ENCODE peak calls at places on chromosomes 2 and 18, in eight cellular contexts. Y is gastrocnemius medialis, P is prostate gland, X is PC-3, R is left lung, E is heart right ventricle, Q is transverse colon, H is ovary. A is an unnamed sample.
A peak's percentile ranks its signal among the peaks of the same experiment; 100 is the strongest.

GRCh38 chr2:170152421-170152820 is 25.5 kb upstream of the MYO3B start:
- DNase-seq in H (no peak), E (no peak), Q (no peak), P (no peak), R (no peak), Y (no peak), X (no peak), A (no peak)

GRCh38 chr2:163210430-163210918 is 371.9 kb upstream of the KCNH7 start:
- DNase-seq in E (no peak), X (peak; percentile 74), P (no peak), Q (no peak), Y (no peak), H (no peak), R (no peak), A (no peak)

GRCh38 chr2:197506658-197507057 is 6.5 kb downstream of the HSPE1 start:
- DNase-seq in Y (no peak), E (no peak), H (no peak), P (no peak), X (no peak), R (no peak), Q (no peak), A (no peak)

GRCh38 chr2:42789751-42790150 is 2.6 kb downstream of the HAAO start:
- DNase-seq in Y (no peak), P (no peak), R (no peak), Q (no peak), E (no peak), X (no peak), H (no peak), A (no peak)

GRCh38 chr2:151306621-151307020 is 17.2 kb upstream of the NMI start:
- DNase-seq in Q (no peak), H (no peak), R (no peak), Y (no peak), X (peak; percentile 12), E (no peak), P (no peak), A (no peak)

GRCh38 chr2:144526826-144527225 is 6.9 kb upstream of the ZEB2 start:
- DNase-seq in R (no peak), Q (no peak), X (no peak), P (no peak), H (no peak), E (no peak), Y (no peak), A (no peak)

GRCh38 chr2:47218066-47218581 is 63.0 kb upstream of the STPG4 start:
- DNase-seq in Y (no peak), Q (peak; percentile 79), R (peak; percentile 39), H (no peak), X (peak; percentile 28), E (no peak), P (peak; percentile 94), A (peak; percentile 76)

GRCh38 chr18:48769006-48769646 is 181.6 kb downstream of the SMAD7 start:
- DNase-seq in E (no peak), Y (no peak), X (no peak), H (no peak), P (no peak), Q (no peak), R (no peak), A (peak; percentile 50)

GRCh38 chr2:92073036-92073814 is 2798.0 kb upstream of the TEKT4 start:
- DNase-seq in Y (no peak), X (no peak), R (peak; percentile 7), H (peak; percentile 13), Q (peak; percentile 1), E (no peak), P (no peak), A (peak; percentile 55)

GRCh38 chr2:164143183-164143930 is 407.5 kb upstream of the FIGN start:
- DNase-seq in R (no peak), Q (no peak), P (no peak), E (no peak), X (no peak), Y (no peak), H (no peak), A (peak; percentile 27)

GRCh38 chr2:938181-939005 is 12.3 kb upstream of the SNTG2 start:
- DNase-seq in H (no peak), R (no peak), E (no peak), Q (no peak), X (no peak), P (no peak), Y (no peak), A (no peak)

GRCh38 chr2:128357561-128358370 is 39.1 kb upstream of the HS6ST1 start:
- DNase-seq in Q (no peak), X (no peak), R (no peak), P (no peak), E (no peak), Y (no peak), H (no peak), A (no peak)

GRCh38 chr2:201883559-201883958 is 77.2 kb downstream of the CDK15 start:
- DNase-seq in R (no peak), X (no peak), P (no peak), Q (no peak), H (no peak), E (peak; percentile 59), Y (peak; percentile 85), A (peak; percentile 85)

GRCh38 chr18:35040988-35041751 is at the start of gene MAPRE2:
- DNase-seq in R (peak; percentile 99), P (peak; percentile 94), Q (peak; percentile 99), H (peak; percentile 100), X (peak; percentile 70), Y (peak; percentile 98), E (peak; percentile 99), A (peak; percentile 100)
- H3K4me1 ChIP-seq in R (peaks cover 24% of the 10 kb centered on the region), P (no peaks in the 10 kb centered on the region), Q (peaks cover 19% of the 10 kb centered on the region), H (peaks cover 3% of the 10 kb centered on the region), X (peaks cover 5% of the 10 kb centered on the region), Y (peaks cover 51% of the 10 kb centered on the region), E (peaks cover 66% of the 10 kb centered on the region), A (peaks cover 2% of the 10 kb centered on the region)

GRCh38 chr2:74004212-74005182 is 19.8 kb downstream of the TET3 start:
- DNase-seq in Y (no peak), H (no peak), X (no peak), Q (no peak), E (no peak), R (no peak), P (no peak), A (no peak)

GRCh38 chr2:74001781-74002514 is 17.2 kb downstream of the TET3 start:
- DNase-seq in R (no peak), Q (no peak), P (no peak), E (no peak), X (no peak), H (no peak), Y (no peak), A (no peak)

GRCh38 chr2:74001121-74001520 is 16.4 kb downstream of the TET3 start:
- DNase-seq in X (peak; percentile 72), Y (no peak), P (no peak), E (no peak), R (no peak), H (no peak), Q (no peak), A (no peak)

GRCh38 chr2:74003494-74004211 is 18.9 kb downstream of the TET3 start:
- DNase-seq in Q (no peak), P (no peak), H (peak; percentile 48), R (no peak), Y (no peak), E (no peak), X (peak; percentile 41), A (no peak)

DNA sequence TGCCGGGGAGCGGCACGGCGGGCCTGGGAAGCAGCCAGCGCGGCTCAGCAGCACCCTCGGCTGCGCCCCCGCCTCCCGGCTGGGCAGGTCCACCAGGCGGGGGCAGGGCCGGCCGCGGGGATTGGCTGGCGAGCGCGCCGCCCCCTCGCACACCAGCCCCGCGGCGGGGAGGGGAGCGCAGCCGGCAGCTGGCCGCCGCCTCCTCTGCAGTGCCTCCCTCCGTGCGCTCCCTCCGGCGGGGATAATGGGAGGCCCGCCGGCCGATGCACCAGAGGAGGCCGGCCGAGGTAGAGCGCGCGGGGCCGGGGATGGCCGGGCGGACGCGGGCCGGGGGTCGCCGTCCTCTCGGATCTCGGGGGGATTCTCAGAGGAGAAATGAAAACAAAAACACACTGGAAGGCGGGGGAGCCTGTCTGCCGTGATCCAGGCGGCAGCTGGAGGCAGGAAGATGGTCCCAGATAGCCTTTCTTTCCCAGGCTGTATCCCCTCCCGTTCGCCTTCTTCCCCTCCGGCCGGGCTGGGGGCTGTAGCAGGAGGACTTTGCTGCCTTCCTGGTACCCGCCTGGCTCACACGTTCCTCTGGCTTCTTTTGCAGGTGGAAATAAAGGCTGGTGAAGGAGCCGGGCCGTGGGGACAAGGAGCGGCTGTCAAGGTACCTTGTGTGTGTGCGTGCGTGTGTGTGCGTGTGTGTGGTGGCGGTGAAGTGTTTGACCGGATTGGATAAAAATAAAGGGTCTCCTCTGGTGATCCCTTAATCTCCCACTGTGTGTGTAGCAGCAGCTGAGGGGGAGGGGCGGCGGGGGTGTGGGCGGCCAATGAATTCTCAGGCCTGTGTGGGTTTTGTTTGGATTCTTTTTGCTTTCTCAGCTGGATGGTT is 18.0 kb downstream of the TET3 start:
- DNase-seq in E (peak; percentile 88), P (peak; percentile 78), Y (peak; percentile 64), R (peak; percentile 83), X (peak; percentile 84), Q (peak; percentile 85), H (peak; percentile 87), A (peak; percentile 94)
- TF ChIP-seq CTCF in E (no peak), P (peak; percentile 9), Y (peak; percentile 17), R (no peak), X (no peak), Q (no peak), H (peak; percentile 19), A (peak; percentile 24)

DNA sequence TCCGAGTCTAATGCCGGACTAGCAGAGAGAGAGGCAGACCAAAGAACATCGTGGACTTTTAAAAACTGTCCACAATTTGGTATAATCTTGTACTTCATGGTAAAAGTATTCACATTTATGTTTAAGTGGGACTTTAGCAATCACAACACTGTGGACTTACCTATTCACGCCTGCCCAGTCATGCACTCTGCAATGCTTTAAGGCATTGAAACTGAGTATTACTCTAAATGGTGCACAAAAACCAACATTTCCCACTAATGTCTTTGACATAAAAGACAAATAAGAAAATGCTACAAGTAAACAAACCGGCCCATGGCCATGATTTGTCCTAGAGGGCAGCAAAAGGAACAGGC is 91.3 kb downstream of the ACVR1 start:
- DNase-seq in P (no peak), H (no peak), X (peak; percentile 4), R (no peak), Y (no peak), Q (no peak), E (no peak), A (no peak)
- H3K27ac ChIP-seq in P (peak overlapping the region; percentile 50), H (no peak overlapping the region), X (peak overlapping the region; percentile 77), R (peak overlapping the region; percentile 55), Y (peak overlapping the region; percentile 94), Q (peak overlapping the region; percentile 83), E (peak overlapping the region; percentile 68), A (peak overlapping the region; percentile 53)

GRCh38 chr2:10385933-10386773 is 62.0 kb downstream of the ODC1 start:
- DNase-seq in R (no peak), X (peak; percentile 83), P (no peak), H (no peak), Q (no peak), Y (no peak), E (no peak), A (no peak)

GRCh38 chr2:10385501-10385900 is 62.6 kb downstream of the ODC1 start:
- DNase-seq in X (no peak), H (no peak), R (no peak), E (no peak), Q (no peak), P (no peak), Y (no peak), A (no peak)

GRCh38 chr2:10380048-10380926 is 67.8 kb downstream of the ODC1 start:
- DNase-seq in H (no peak), E (no peak), Q (no peak), P (no peak), X (no peak), Y (no peak), R (no peak), A (no peak)

GRCh38 chr2:10384089-10384734 is 63.9 kb downstream of the ODC1 start:
- DNase-seq in X (no peak), E (no peak), H (no peak), R (no peak), P (no peak), Y (no peak), Q (no peak), A (no peak)

GRCh38 chr2:10382313-10383061 is 65.6 kb downstream of the ODC1 start:
- DNase-seq in X (no peak), Y (no peak), P (no peak), Q (peak; percentile 65), E (no peak), H (no peak), R (peak; percentile 82), A (no peak)
- H3K4me1 ChIP-seq in X (peaks cover 54% of the 10 kb centered on the region), Y (peaks cover 7% of the 10 kb centered on the region), P (peaks cover 10% of the 10 kb centered on the region), Q (peaks cover 28% of the 10 kb centered on the region), E (peaks cover 69% of the 10 kb centered on the region), H (no peaks in the 10 kb centered on the region), R (peaks cover 54% of the 10 kb centered on the region), A (peaks cover 45% of the 10 kb centered on the region)

A was measured in kidney.